ENCODE peak calls at places on chromosomes 12 and 14, in five cellular contexts. R is astrocyte of the cerebellum; A is NCI-H146; Q is activated naive CD8-positive, alpha-beta T cell treated with anti-CD3 and anti-CD28 coated beads for 36 hours; X is pancreas. K is an unnamed sample.

GRCh38 chr12:51847830-51848727 is at the start of gene FIGNL2:
- DNase-seq in R (no peak), A (peak), Q (no peak), X (no peak), K (peak)

GRCh38 chr12:54601841-54602240 is 13.4 kb upstream of the PPP1R1A start:
- DNase-seq in R (no peak), A (no peak), Q (no peak), X (no peak), K (no peak)

GRCh38 chr12:124645530-124646244 is 78.3 kb upstream of the NCOR2 start:
- DNase-seq in R (no peak), A (no peak), Q (no peak), X (no peak), K (no peak)

GRCh38 chr12:81866081-81866480 is 106.9 kb upstream of the PPFIA2 start:
- DNase-seq in R (no peak), A (no peak), Q (no peak), X (no peak), K (peak)

GRCh38 chr12:67269632-67270578 is 747 bp downstream of the CAND1 start:
- DNase-seq in R (no peak), A (peak), Q (peak), X (peak), K (peak)

GRCh38 chr12:50786498-50787231 is 22.8 kb downstream of the ATF1 start:
- DNase-seq in R (peak), A (no peak), Q (no peak), X (no peak), K (no peak)

GRCh38 chr12:42003031-42003430 is 141.6 kb downstream of the GXYLT1 start:
- DNase-seq in R (no peak), A (no peak), Q (no peak), X (no peak), K (no peak)

GRCh38 chr12:79186506-79186905 is 321.9 kb downstream of the SYT1 start:
- DNase-seq in R (no peak), A (no peak), Q (no peak), X (no peak), K (peak)

GRCh38 chr12:21881950-21882349 is 59.3 kb downstream of the ABCC9 start:
- DNase-seq in R (no peak), A (no peak), Q (no peak), X (no peak), K (no peak)

GRCh38 chr14:23562822-23563472 is 4.6 kb downstream of the AP1G2 start:
- DNase-seq in R (no peak), A (peak), Q (peak), X (no peak), K (peak)